ENCODE peak calls at places on chromosomes 2 and 18, in four cellular contexts. One of them, this sample, is unnamed.

GRCh38 chr2:12796617-12797016 is 79.9 kb downstream of the TRIB2 start:
- DNase-seq in IMR-90: no peak
- DNase-seq in endothelial cell of umbilical vein: no peak
- DNase-seq in K562: no peak
- DNase-seq in this sample: no peak

GRCh38 chr2:95374916-95375471 is 27.5 kb upstream of the FAHD2A start:
- DNase-seq in endothelial cell of umbilical vein: no peak
- DNase-seq in IMR-90: peak
- DNase-seq in K562: no peak
- DNase-seq in this sample: no peak

GRCh38 chr2:42095923-42096408 is 48.1 kb downstream of the PKDCC start:
- DNase-seq in K562: peak
- DNase-seq in IMR-90: peak
- DNase-seq in endothelial cell of umbilical vein: peak
- DNase-seq in this sample: no peak

GRCh38 chr2:44155577-44156446 is 12.9 kb upstream of the PPM1B start:
- DNase-seq in endothelial cell of umbilical vein: no peak
- DNase-seq in K562: no peak
- DNase-seq in IMR-90: peak
- DNase-seq in this sample: no peak

GRCh38 chr2:230666885-230667712 is 45.5 kb upstream of the CAB39 start:
- DNase-seq in K562: no peak
- DNase-seq in endothelial cell of umbilical vein: no peak
- DNase-seq in IMR-90: peak
- DNase-seq in this sample: no peak

GRCh38 chr2:175169191-175169590 is 1.2 kb upstream of the ATF2 start:
- DNase-seq in endothelial cell of umbilical vein: no peak
- DNase-seq in K562: no peak
- DNase-seq in IMR-90: no peak
- DNase-seq in this sample: no peak

GRCh38 chr2:72109291-72109690 is 38.4 kb downstream of the CYP26B1 start:
- DNase-seq in IMR-90: no peak
- DNase-seq in K562: no peak
- DNase-seq in endothelial cell of umbilical vein: no peak
- DNase-seq in this sample: no peak

GRCh38 chr2:113156278-113157107 is 17.3 kb upstream of the PSD4 start:
- DNase-seq in endothelial cell of umbilical vein: no peak
- DNase-seq in IMR-90: no peak
- DNase-seq in K562: no peak
- DNase-seq in this sample: no peak

GRCh38 chr2:209388416-209389037 is 35.3 kb upstream of the MAP2 start:
- DNase-seq in IMR-90: no peak
- DNase-seq in endothelial cell of umbilical vein: no peak
- DNase-seq in K562: no peak
- DNase-seq in this sample: no peak

GRCh38 chr2:8138525-8138922 is 543.3 kb upstream of the ID2 start:
- DNase-seq in endothelial cell of umbilical vein: no peak
- DNase-seq in IMR-90: no peak
- DNase-seq in K562: no peak
- DNase-seq in this sample: no peak

GRCh38 chr2:27537287-27537686 is 40.6 kb downstream of the GCKR start:
- DNase-seq in endothelial cell of umbilical vein: peak
- DNase-seq in K562: peak
- DNase-seq in IMR-90: no peak
- DNase-seq in this sample: no peak
- TF ChIP-seq FOS in endothelial cell of umbilical vein: no peak
- TF ChIP-seq FOS in K562: no peak
- TF ChIP-seq FOS in IMR-90: no peak
- TF ChIP-seq FOS in this sample: no peak

DNA sequence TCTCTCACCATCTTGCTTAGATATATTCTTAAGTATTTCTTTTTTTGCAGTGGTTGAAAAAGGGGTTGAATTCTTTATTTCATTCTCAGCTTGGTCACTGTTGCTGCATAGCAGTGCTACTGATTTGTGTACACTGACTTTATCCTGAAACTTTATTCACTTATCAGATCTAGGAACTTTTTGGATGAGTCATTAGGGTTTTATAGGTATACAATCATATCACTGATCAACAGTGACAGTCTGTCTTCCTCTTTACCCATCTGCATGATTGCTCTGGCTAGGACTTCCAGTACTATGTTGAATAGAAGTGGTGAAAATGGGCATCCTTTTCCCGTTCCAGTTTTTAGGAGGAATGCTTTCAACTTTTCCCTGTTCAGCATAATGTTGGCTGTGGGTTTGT is 6.5 kb downstream of the STARD6 start:
- DNase-seq in endothelial cell of umbilical vein: no peak
- DNase-seq in IMR-90: no peak
- DNase-seq in K562: no peak
- DNase-seq in this sample: no peak
- TF ChIP-seq FOS in endothelial cell of umbilical vein: no peak
- TF ChIP-seq FOS in IMR-90: no peak
- TF ChIP-seq FOS in K562: no peak
- TF ChIP-seq FOS in this sample: no peak

GRCh38 chr18:45518770-45519169 is 96.5 kb upstream of the SLC14A2 start:
- DNase-seq in IMR-90: no peak
- DNase-seq in K562: no peak
- DNase-seq in endothelial cell of umbilical vein: no peak
- DNase-seq in this sample: no peak
- TF ChIP-seq FOS in IMR-90: no peak
- TF ChIP-seq FOS in K562: no peak
- TF ChIP-seq FOS in endothelial cell of umbilical vein: no peak
- TF ChIP-seq FOS in this sample: no peak

GRCh38 chr2:226733189-226733858 is 66.3 kb downstream of the IRS1 start:
- DNase-seq in K562: no peak
- DNase-seq in endothelial cell of umbilical vein: no peak
- DNase-seq in IMR-90: no peak
- DNase-seq in this sample: no peak

GRCh38 chr2:226727251-226727650 is 72.4 kb downstream of the IRS1 start:
- DNase-seq in K562: no peak
- DNase-seq in IMR-90: no peak
- DNase-seq in endothelial cell of umbilical vein: no peak
- DNase-seq in this sample: no peak

GRCh38 chr2:226732478-226733188 is 67.0 kb downstream of the IRS1 start:
- DNase-seq in endothelial cell of umbilical vein: no peak
- DNase-seq in IMR-90: no peak
- DNase-seq in K562: no peak
- DNase-seq in this sample: no peak

GRCh38 chr2:226728996-226729395 is 70.6 kb downstream of the IRS1 start:
- DNase-seq in endothelial cell of umbilical vein: no peak
- DNase-seq in K562: no peak
- DNase-seq in IMR-90: peak
- DNase-seq in this sample: no peak

DNA sequence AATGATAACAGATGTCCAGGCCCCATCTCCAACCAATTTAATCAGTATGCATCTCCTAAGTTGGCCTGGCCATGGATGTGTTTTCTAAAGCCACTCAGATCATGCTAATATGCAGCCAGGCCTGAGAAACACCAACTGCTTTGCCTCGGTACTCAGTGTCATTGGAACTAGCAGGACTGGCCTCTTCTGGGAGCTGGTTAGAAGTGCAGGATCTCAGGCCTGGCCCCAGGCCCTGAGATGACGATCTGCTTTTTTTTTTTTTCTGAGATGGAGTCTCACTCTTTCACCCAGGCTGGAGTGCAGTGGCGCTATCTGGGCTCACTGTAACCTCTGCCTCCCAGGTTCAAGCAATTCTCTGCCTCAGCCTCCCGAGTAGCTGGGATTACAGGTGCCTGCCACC is 69.1 kb downstream of the IRS1 start:
- DNase-seq in endothelial cell of umbilical vein: no peak
- DNase-seq in IMR-90: peak
- DNase-seq in K562: no peak
- DNase-seq in this sample: no peak
- TF ChIP-seq FOS in endothelial cell of umbilical vein: no peak
- TF ChIP-seq FOS in IMR-90: no peak
- TF ChIP-seq FOS in K562: no peak
- TF ChIP-seq FOS in this sample: no peak

GRCh38 chr18:57437782-57438668 is 2.9 kb downstream of the ONECUT2 start:
- DNase-seq in K562: no peak
- DNase-seq in IMR-90: peak
- DNase-seq in endothelial cell of umbilical vein: peak
- DNase-seq in this sample: no peak
- TF ChIP-seq FOS in K562: no peak
- TF ChIP-seq FOS in IMR-90: no peak
- TF ChIP-seq FOS in endothelial cell of umbilical vein: no peak
- TF ChIP-seq FOS in this sample: no peak

GRCh38 chr2:32849456-32850194 is 97.1 kb upstream of the LTBP1 start:
- DNase-seq in IMR-90: no peak
- DNase-seq in K562: no peak
- DNase-seq in endothelial cell of umbilical vein: no peak
- DNase-seq in this sample: no peak

GRCh38 chr2:32856891-32857290 is 89.9 kb upstream of the LTBP1 start:
- DNase-seq in IMR-90: no peak
- DNase-seq in endothelial cell of umbilical vein: no peak
- DNase-seq in K562: no peak
- DNase-seq in this sample: no peak

GRCh38 chr2:32847734-32848133 is 99.0 kb upstream of the LTBP1 start:
- DNase-seq in IMR-90: no peak
- DNase-seq in K562: no peak
- DNase-seq in endothelial cell of umbilical vein: no peak
- DNase-seq in this sample: no peak

GRCh38 chr2:32852821-32853220 is 93.9 kb upstream of the LTBP1 start:
- DNase-seq in endothelial cell of umbilical vein: no peak
- DNase-seq in K562: no peak
- DNase-seq in IMR-90: no peak
- DNase-seq in this sample: no peak

DNA sequence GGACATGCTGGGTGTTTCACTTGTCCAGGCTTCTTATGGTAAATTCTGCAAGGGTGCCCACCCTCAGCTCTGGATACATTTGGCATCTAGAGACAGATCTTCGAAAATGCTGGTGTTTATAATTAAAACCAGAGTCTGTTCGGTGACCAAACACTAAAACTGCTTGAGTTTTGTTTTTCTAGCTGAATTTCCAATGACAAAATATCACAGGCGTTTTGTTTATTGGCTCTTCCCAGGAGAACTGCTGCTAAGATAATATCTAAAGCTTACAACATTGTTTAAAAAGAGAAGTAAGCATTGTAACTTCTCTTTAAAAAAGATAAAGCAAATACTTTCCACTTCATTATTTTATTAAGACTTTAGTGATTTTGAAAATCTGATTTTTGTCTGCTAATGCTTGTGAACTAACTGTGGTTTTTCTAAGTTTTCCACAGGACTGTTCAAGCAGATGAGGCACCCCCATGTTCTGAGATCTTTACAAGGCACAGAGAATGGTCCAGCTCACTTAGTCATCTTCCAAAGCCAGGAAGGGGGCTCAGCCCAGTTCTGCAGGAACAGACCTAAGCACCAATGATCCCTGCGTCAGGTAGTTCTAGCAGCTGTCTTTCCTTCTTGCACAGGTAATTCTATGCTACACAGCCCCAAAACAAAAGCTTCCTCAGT is 94.8 kb upstream of the LTBP1 start:
- DNase-seq in IMR-90: peak
- DNase-seq in endothelial cell of umbilical vein: no peak
- DNase-seq in K562: no peak
- DNase-seq in this sample: no peak
- TF ChIP-seq FOS in IMR-90: no peak
- TF ChIP-seq FOS in endothelial cell of umbilical vein: no peak
- TF ChIP-seq FOS in K562: no peak
- TF ChIP-seq FOS in this sample: no peak

GRCh38 chr2:20211860-20212458 is 13.0 kb downstream of the SDC1 start:
- DNase-seq in K562: no peak
- DNase-seq in IMR-90: no peak
- DNase-seq in endothelial cell of umbilical vein: no peak
- DNase-seq in this sample: no peak

GRCh38 chr2:20213651-20214565 is 11.0 kb downstream of the SDC1 start:
- DNase-seq in IMR-90: no peak
- DNase-seq in endothelial cell of umbilical vein: no peak
- DNase-seq in K562: no peak
- DNase-seq in this sample: peak

GRCh38 chr2:20211420-20211819 is 13.5 kb downstream of the SDC1 start:
- DNase-seq in K562: no peak
- DNase-seq in IMR-90: no peak
- DNase-seq in endothelial cell of umbilical vein: no peak
- DNase-seq in this sample: no peak

GRCh38 chr2:20212871-20213503 is 11.9 kb downstream of the SDC1 start:
- DNase-seq in IMR-90: no peak
- DNase-seq in endothelial cell of umbilical vein: peak
- DNase-seq in K562: no peak
- DNase-seq in this sample: no peak

DNA sequence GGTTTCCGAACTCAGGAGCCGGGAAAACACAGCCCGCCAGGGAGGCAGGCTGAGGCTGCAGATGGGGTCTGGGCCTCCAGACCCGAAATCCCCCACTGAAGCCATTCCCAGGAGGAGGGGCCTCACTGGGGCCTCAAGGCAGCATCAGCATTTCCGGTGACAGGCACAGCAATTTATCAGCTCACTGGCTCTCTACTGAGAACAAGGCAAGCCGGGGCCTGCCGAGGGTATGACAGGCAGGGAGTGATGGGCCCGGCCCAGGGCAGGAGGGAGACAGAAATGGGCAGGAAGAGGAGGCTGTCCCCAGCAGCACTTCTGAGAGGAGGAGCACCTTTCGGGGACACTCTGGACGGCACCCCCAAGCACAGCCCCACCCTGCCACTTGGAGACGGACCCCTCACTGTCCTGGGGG is 12.5 kb downstream of the SDC1 start:
- DNase-seq in IMR-90: peak
- DNase-seq in endothelial cell of umbilical vein: peak
- DNase-seq in K562: no peak
- DNase-seq in this sample: no peak
- TF ChIP-seq FOS in IMR-90: no peak
- TF ChIP-seq FOS in endothelial cell of umbilical vein: no peak
- TF ChIP-seq FOS in K562: no peak
- TF ChIP-seq FOS in this sample: no peak

This sample was measured in GM12878.